ENCODE peak calls at places on chromosomes 5 and 9, in four cellular contexts. K, R, L and X are unnamed samples.
A peak's percentile ranks its signal among the peaks of the same experiment; 100 is the strongest.

GRCh38 chr5:57199866-57200265 is 26.0 kb downstream of the GPBP1 start:
- DNase-seq in K (no peak), L (no peak), R (no peak), X (no peak)

GRCh38 chr9:38421498-38422211 is 2.6 kb downstream of the IGFBPL1 start:
- DNase-seq in R (no peak), L (no peak), K (no peak), X (no peak)

GRCh38 chr5:77305921-77306320 is 95.4 kb downstream of the PDE8B start:
- DNase-seq in K (no peak), R (no peak), L (no peak), X (no peak)

GRCh38 chr5:166369817-166370216 is 1921.6 kb upstream of the WWC1 start:
- DNase-seq in R (no peak), K (no peak), L (no peak), X (no peak)

GRCh38 chr9:13513710-13514444 is 234.4 kb upstream of the MPDZ start:
- DNase-seq in L (no peak), K (no peak), R (no peak), X (peak; percentile 24)

GRCh38 chr5:113181853-113182490 is 205.4 kb downstream of the DCP2 start:
- DNase-seq in K (no peak), R (no peak), L (no peak), X (no peak)

GRCh38 chr9:728535-728934 is 113.0 kb upstream of the DMRT1 start:
- DNase-seq in R (no peak), K (no peak), L (no peak), X (no peak)

GRCh38 chr5:111697881-111698757 is 58.9 kb downstream of the NREP start:
- DNase-seq in R (no peak), L (no peak), K (peak; percentile 22), X (peak; percentile 21)

GRCh38 chr5:11177993-11178711 is 417.1 kb upstream of the DAP start:
- DNase-seq in R (no peak), L (no peak), K (no peak), X (no peak)

GRCh38 chr5:17305964-17306725 is 88.7 kb downstream of the BASP1 start:
- DNase-seq in K (no peak), L (peak; percentile 41), R (no peak), X (no peak)

GRCh38 chr9:20611751-20612287 is 10.5 kb downstream of the MLLT3 start:
- DNase-seq in K (no peak), L (no peak), R (no peak), X (peak; percentile 83)

GRCh38 chr5:99019254-99019653 is 90.4 kb upstream of the CHD1 start:
- DNase-seq in L (no peak), K (no peak), R (no peak), X (peak; percentile 51)

GRCh38 chr5:505946-506555 is 18.2 kb downstream of the SLC9A3 start:
- DNase-seq in R (no peak), K (no peak), L (no peak), X (no peak)

GRCh38 chr5:44334622-44335021 is 54.6 kb downstream of the FGF10 start:
- DNase-seq in K (no peak), R (no peak), L (no peak), X (no peak)

GRCh38 chr9:107213080-107213479 is 70.0 kb upstream of the RAD23B start:
- DNase-seq in L (no peak), R (no peak), K (no peak), X (no peak)

GRCh38 chr5:56211298-56211865 is 21.7 kb downstream of the ANKRD55 start:
- DNase-seq in L (peak; percentile 38), R (no peak), K (no peak), X (peak; percentile 47)

GRCh38 chr5:66197764-66198405 is 53.8 kb downstream of the SREK1 start:
- DNase-seq in R (no peak), L (no peak), K (no peak), X (no peak)

GRCh38 chr5:141872496-141873356 is 5.5 kb downstream of the PCDH1 start:
- DNase-seq in L (no peak), R (no peak), K (no peak), X (no peak)

GRCh38 chr9:136616948-136617695 is 45.6 kb upstream of the EGFL7 start:
- DNase-seq in R (no peak), L (no peak), K (no peak), X (no peak)

GRCh38 chr5:1042626-1043025 is 34.0 kb downstream of the NKD2 start:
- DNase-seq in L (no peak), K (no peak), R (no peak), X (no peak)

GRCh38 chr9:23824241-23825142 is 1.5 kb downstream of the ELAVL2 start:
- DNase-seq in R (no peak), K (no peak), L (no peak), X (no peak)

GRCh38 chr5:14665110-14665822 is 748 bp downstream of the OTULIN start:
- DNase-seq in R (no peak), L (peak; percentile 45), K (no peak), X (peak; percentile 59)

GRCh38 chr5:31987985-31988710 is 186.0 kb downstream of the GOLPH3 start:
- DNase-seq in R (no peak), L (no peak), K (no peak), X (peak; percentile 93)

GRCh38 chr9:137666950-137667670 is 48.3 kb downstream of the EHMT1 start:
- DNase-seq in R (no peak), L (no peak), K (peak; percentile 31), X (no peak)